ENCODE peak calls at places on chromosomes 12 and 14, in nine cellular contexts. One of them, this sample, is unnamed.

GRCh38 chr12:122834921-122835692 is at the start of gene HIP1R:
- DNase-seq in NCI-H69: peak; percentile 77
- DNase-seq in CD4-positive, alpha-beta memory T cell: peak; percentile 71
- DNase-seq in glutamatergic neuron: peak; percentile 61
- DNase-seq in sciatic nerve: no peak
- DNase-seq in smooth muscle cell of the brain vasculature: no peak
- DNase-seq in pulmonary artery endothelial cell: no peak
- DNase-seq in hippocampal formation: peak; percentile 38
- DNase-seq in DMS153: no peak
- DNase-seq in this sample: peak; percentile 74

GRCh38 chr12:47910486-47910885 is 5.7 kb upstream of the VDR start:
- DNase-seq in NCI-H69: no peak
- DNase-seq in CD4-positive, alpha-beta memory T cell: no peak
- DNase-seq in glutamatergic neuron: no peak
- DNase-seq in sciatic nerve: no peak
- DNase-seq in smooth muscle cell of the brain vasculature: no peak
- DNase-seq in pulmonary artery endothelial cell: no peak
- DNase-seq in hippocampal formation: no peak
- DNase-seq in DMS153: no peak
- DNase-seq in this sample: no peak

GRCh38 chr14:105271224-105271890 is 23.0 kb downstream of the BTBD6 start:
- DNase-seq in NCI-H69: no peak
- DNase-seq in CD4-positive, alpha-beta memory T cell: no peak
- DNase-seq in glutamatergic neuron: no peak
- DNase-seq in sciatic nerve: no peak
- DNase-seq in smooth muscle cell of the brain vasculature: no peak
- DNase-seq in pulmonary artery endothelial cell: no peak
- DNase-seq in hippocampal formation: no peak
- DNase-seq in DMS153: no peak
- DNase-seq in this sample: no peak

GRCh38 chr12:122974892-122975789 is at the start of gene OGFOD2:
- DNase-seq in NCI-H69: peak; percentile 98
- DNase-seq in CD4-positive, alpha-beta memory T cell: peak; percentile 95
- DNase-seq in glutamatergic neuron: peak; percentile 91
- DNase-seq in sciatic nerve: peak; percentile 95
- DNase-seq in smooth muscle cell of the brain vasculature: peak; percentile 74
- DNase-seq in pulmonary artery endothelial cell: peak; percentile 65
- DNase-seq in hippocampal formation: peak; percentile 85
- DNase-seq in DMS153: peak; percentile 73
- DNase-seq in this sample: peak; percentile 97

GRCh38 chr12:12883369-12884001 is 7.9 kb upstream of the GPRC5A start:
- DNase-seq in NCI-H69: no peak
- DNase-seq in CD4-positive, alpha-beta memory T cell: no peak
- DNase-seq in glutamatergic neuron: no peak
- DNase-seq in sciatic nerve: no peak
- DNase-seq in smooth muscle cell of the brain vasculature: no peak
- DNase-seq in pulmonary artery endothelial cell: peak; percentile 45
- DNase-seq in hippocampal formation: no peak
- DNase-seq in DMS153: no peak
- DNase-seq in this sample: no peak

GRCh38 chr12:55619352-55620138 is 17.1 kb upstream of the OR10P1 start:
- DNase-seq in NCI-H69: peak; percentile 79
- DNase-seq in CD4-positive, alpha-beta memory T cell: peak; percentile 56
- DNase-seq in glutamatergic neuron: no peak
- DNase-seq in sciatic nerve: no peak
- DNase-seq in smooth muscle cell of the brain vasculature: peak; percentile 83
- DNase-seq in pulmonary artery endothelial cell: peak; percentile 73
- DNase-seq in hippocampal formation: peak; percentile 5
- DNase-seq in DMS153: peak; percentile 48
- DNase-seq in this sample: peak; percentile 94

GRCh38 chr12:27797301-27798025 is 17.4 kb upstream of the MANSC4 start:
- DNase-seq in NCI-H69: no peak
- DNase-seq in CD4-positive, alpha-beta memory T cell: no peak
- DNase-seq in glutamatergic neuron: no peak
- DNase-seq in sciatic nerve: no peak
- DNase-seq in smooth muscle cell of the brain vasculature: no peak
- DNase-seq in pulmonary artery endothelial cell: no peak
- DNase-seq in hippocampal formation: no peak
- DNase-seq in DMS153: no peak
- DNase-seq in this sample: no peak

GRCh38 chr12:75236206-75236605 is 26.6 kb upstream of the KCNC2 start:
- DNase-seq in NCI-H69: no peak
- DNase-seq in CD4-positive, alpha-beta memory T cell: no peak
- DNase-seq in glutamatergic neuron: no peak
- DNase-seq in sciatic nerve: no peak
- DNase-seq in smooth muscle cell of the brain vasculature: no peak
- DNase-seq in pulmonary artery endothelial cell: no peak
- DNase-seq in hippocampal formation: no peak
- DNase-seq in DMS153: no peak
- DNase-seq in this sample: no peak

GRCh38 chr12:100718212-100718611 is 76.4 kb upstream of the ANO4 start:
- DNase-seq in NCI-H69: peak; percentile 62
- DNase-seq in CD4-positive, alpha-beta memory T cell: no peak
- DNase-seq in glutamatergic neuron: no peak
- DNase-seq in sciatic nerve: no peak
- DNase-seq in smooth muscle cell of the brain vasculature: no peak
- DNase-seq in pulmonary artery endothelial cell: no peak
- DNase-seq in hippocampal formation: no peak
- DNase-seq in DMS153: no peak
- DNase-seq in this sample: no peak

GRCh38 chr12:4169522-4169921 is 104.0 kb upstream of the CCND2 start:
- DNase-seq in NCI-H69: no peak
- DNase-seq in CD4-positive, alpha-beta memory T cell: no peak
- DNase-seq in glutamatergic neuron: no peak
- DNase-seq in sciatic nerve: no peak
- DNase-seq in smooth muscle cell of the brain vasculature: no peak
- DNase-seq in pulmonary artery endothelial cell: no peak
- DNase-seq in hippocampal formation: no peak
- DNase-seq in DMS153: no peak
- DNase-seq in this sample: no peak

GRCh38 chr12:9103050-9103854 is 12.5 kb downstream of the A2M start:
- DNase-seq in NCI-H69: no peak
- DNase-seq in CD4-positive, alpha-beta memory T cell: no peak
- DNase-seq in glutamatergic neuron: no peak
- DNase-seq in sciatic nerve: no peak
- DNase-seq in smooth muscle cell of the brain vasculature: no peak
- DNase-seq in pulmonary artery endothelial cell: no peak
- DNase-seq in hippocampal formation: no peak
- DNase-seq in DMS153: no peak
- DNase-seq in this sample: no peak

GRCh38 chr12:46555379-46555778 is 182.8 kb upstream of the SLC38A2 start:
- DNase-seq in NCI-H69: peak; percentile 16
- DNase-seq in CD4-positive, alpha-beta memory T cell: no peak
- DNase-seq in glutamatergic neuron: no peak
- DNase-seq in sciatic nerve: no peak
- DNase-seq in smooth muscle cell of the brain vasculature: no peak
- DNase-seq in pulmonary artery endothelial cell: no peak
- DNase-seq in hippocampal formation: no peak
- DNase-seq in DMS153: no peak
- DNase-seq in this sample: no peak

GRCh38 chr14:99572173-99572999 is 31.6 kb downstream of the CCDC85C start:
- DNase-seq in NCI-H69: peak; percentile 78
- DNase-seq in CD4-positive, alpha-beta memory T cell: no peak
- DNase-seq in glutamatergic neuron: peak; percentile 55
- DNase-seq in sciatic nerve: no peak
- DNase-seq in smooth muscle cell of the brain vasculature: no peak
- DNase-seq in pulmonary artery endothelial cell: no peak
- DNase-seq in hippocampal formation: no peak
- DNase-seq in DMS153: no peak
- DNase-seq in this sample: peak; percentile 93

GRCh38 chr12:12943589-12944260 is 8.2 kb downstream of the GPRC5D start:
- DNase-seq in NCI-H69: no peak
- DNase-seq in CD4-positive, alpha-beta memory T cell: no peak
- DNase-seq in glutamatergic neuron: no peak
- DNase-seq in sciatic nerve: no peak
- DNase-seq in smooth muscle cell of the brain vasculature: no peak
- DNase-seq in pulmonary artery endothelial cell: no peak
- DNase-seq in hippocampal formation: no peak
- DNase-seq in DMS153: no peak
- DNase-seq in this sample: no peak

GRCh38 chr14:103880334-103880985 is 33.1 kb upstream of the PPP1R13B start:
- DNase-seq in NCI-H69: peak; percentile 60
- DNase-seq in CD4-positive, alpha-beta memory T cell: no peak
- DNase-seq in glutamatergic neuron: no peak
- DNase-seq in sciatic nerve: peak; percentile 90
- DNase-seq in smooth muscle cell of the brain vasculature: no peak
- DNase-seq in pulmonary artery endothelial cell: no peak
- DNase-seq in hippocampal formation: peak; percentile 41
- DNase-seq in DMS153: no peak
- DNase-seq in this sample: peak; percentile 5

GRCh38 chr12:118417942-118418341 is 41.6 kb downstream of the SUDS3 start:
- DNase-seq in NCI-H69: no peak
- DNase-seq in CD4-positive, alpha-beta memory T cell: no peak
- DNase-seq in glutamatergic neuron: no peak
- DNase-seq in sciatic nerve: no peak
- DNase-seq in smooth muscle cell of the brain vasculature: no peak
- DNase-seq in pulmonary artery endothelial cell: no peak
- DNase-seq in hippocampal formation: no peak
- DNase-seq in DMS153: no peak
- DNase-seq in this sample: no peak

GRCh38 chr12:104485651-104486341 is 29.0 kb downstream of the CHST11 start:
- DNase-seq in NCI-H69: no peak
- DNase-seq in CD4-positive, alpha-beta memory T cell: peak; percentile 87
- DNase-seq in glutamatergic neuron: no peak
- DNase-seq in sciatic nerve: no peak
- DNase-seq in smooth muscle cell of the brain vasculature: no peak
- DNase-seq in pulmonary artery endothelial cell: no peak
- DNase-seq in hippocampal formation: no peak
- DNase-seq in DMS153: no peak
- DNase-seq in this sample: no peak

This sample was measured in NCI-H82.